ENCODE peak calls at places on chromosomes 11 and 22, in five cellular contexts. T is heart right ventricle, R is breast epithelium, J is neuronal stem cell, Y is right atrium auricular region. O is an unnamed sample.

GRCh38 chr22:32444068-32444467 is 20.2 kb downstream of the BPIFC start:
- DNase-seq in R (no peak), J (peak; percentile 8), Y (no peak), T (no peak), O (no peak)

GRCh38 chr11:47185305-47186075 is 744 bp downstream of the PACSIN3 start:
- DNase-seq in J (peak; percentile 58), T (peak; percentile 75), R (peak; percentile 62), Y (no peak), O (peak; percentile 88)

GRCh38 chr11:1239596-1240205 is 16.8 kb downstream of the MUC5B start:
- DNase-seq in J (no peak), Y (no peak), R (no peak), T (no peak), O (no peak)

GRCh38 chr11:116234989-116235567 is 537.7 kb downstream of the BUD13 start:
- DNase-seq in Y (no peak), R (no peak), J (no peak), T (no peak), O (no peak)

GRCh38 chr11:65945430-65945911 is at the start of gene TSGA10IP:
- DNase-seq in T (no peak), J (peak; percentile 57), Y (no peak), R (no peak), O (no peak)

GRCh38 chr11:91860661-91861060 is 364.0 kb upstream of the FAT3 start:
- DNase-seq in T (no peak), J (no peak), R (no peak), Y (no peak), O (no peak)

GRCh38 chr11:128720522-128720985 is 26.7 kb downstream of the FLI1 start:
- DNase-seq in T (no peak), R (no peak), J (peak; percentile 56), Y (no peak), O (no peak)

GRCh38 chr11:78313181-78313788 is 104.3 kb downstream of the GAB2 start:
- DNase-seq in T (no peak), Y (peak; percentile 65), R (no peak), J (no peak), O (no peak)

GRCh38 chr11:28836285-28837081 is 728.3 kb downstream of the METTL15 start:
- DNase-seq in T (no peak), Y (no peak), J (peak; percentile 26), R (no peak), O (no peak)

GRCh38 chr11:13959001-13959400 is 3.5 kb upstream of the SPON1 start:
- DNase-seq in Y (no peak), J (no peak), R (no peak), T (no peak), O (no peak)

GRCh38 chr11:35183526-35183925 is 44.6 kb downstream of the CD44 start:
- DNase-seq in J (no peak), T (no peak), Y (no peak), R (no peak), O (no peak)

GRCh38 chr22:36739185-36739584 is 35.6 kb upstream of the CACNG2 start:
- DNase-seq in T (no peak), J (no peak), R (no peak), Y (no peak), O (no peak)

GRCh38 chr11:88398372-88399140 is 61.0 kb upstream of the CTSC start:
- DNase-seq in Y (no peak), R (no peak), T (no peak), J (no peak), O (no peak)

GRCh38 chr11:199782-200181 is 6.9 kb downstream of the SCGB1C1 start:
- DNase-seq in J (no peak), R (peak; percentile 15), T (no peak), Y (no peak), O (peak; percentile 55)

GRCh38 chr11:119696378-119697157 is 32.4 kb downstream of the NECTIN1 start:
- DNase-seq in T (no peak), R (peak; percentile 88), Y (no peak), J (no peak), O (no peak)

GRCh38 chr11:121070951-121071350 is 30.1 kb upstream of the TECTA start:
- DNase-seq in T (no peak), J (no peak), Y (no peak), R (no peak), O (no peak)

GRCh38 chr11:118033443-118033842 is 43.4 kb upstream of the TMPRSS4 start:
- DNase-seq in T (no peak), R (no peak), Y (no peak), J (no peak), O (no peak)

GRCh38 chr11:133011604-133012003 is 520.7 kb downstream of the OPCML start:
- DNase-seq in Y (no peak), J (no peak), T (no peak), R (no peak), O (no peak)

GRCh38 chr22:44196731-44197131 is 16.0 kb downstream of the PARVG start:
- DNase-seq in J (no peak), Y (no peak), R (no peak), T (no peak), O (peak; percentile 56)

GRCh38 chr11:802018-802617 is 2.9 kb downstream of the PIDD1 start:
- DNase-seq in J (no peak), Y (no peak), T (no peak), R (no peak), O (no peak)

GRCh38 chr11:26914968-26915367 is 78.9 kb upstream of the FIBIN start:
- DNase-seq in J (no peak), T (no peak), R (no peak), Y (no peak), O (no peak)
- H3K4me3 ChIP-seq in J (no peak overlapping the region), T (no peak overlapping the region), R (no peak overlapping the region), Y (no peak overlapping the region), O (no peak overlapping the region)

GRCh38 chr11:85423794-85424193 is 203.3 kb downstream of the DLG2 start:
- DNase-seq in J (no peak), Y (no peak), T (no peak), R (no peak), O (peak; percentile 13)
- H3K9me3 ChIP-seq in J (no peaks in the 10 kb centered on the region), Y (no peaks in the 10 kb centered on the region), T (peaks cover 14% of the 10 kb centered on the region), R (peaks cover 36% of the 10 kb centered on the region), O (no peaks in the 10 kb centered on the region)

GRCh38 chr11:114160884-114161283 is 101.4 kb downstream of the ZBTB16 start:
- DNase-seq in T (no peak), Y (no peak), R (no peak), J (no peak), O (no peak)
- H3K4me3 ChIP-seq in T (peak overlapping the region; percentile 29), Y (peak overlapping the region; percentile 22), R (peak overlapping the region; percentile 6), J (no peak overlapping the region), O (peak overlapping the region; percentile 19)

GRCh38 chr22:47600281-47600680 is 837.8 kb downstream of the TBC1D22A start:
- DNase-seq in J (no peak), T (no peak), Y (no peak), R (no peak), O (peak; percentile 36)

GRCh38 chr22:47601666-47602065 is 839.2 kb downstream of the TBC1D22A start:
- DNase-seq in R (no peak), T (no peak), Y (no peak), J (no peak), O (no peak)

GRCh38 chr22:47604563-47604962 is 842.1 kb downstream of the TBC1D22A start:
- DNase-seq in J (no peak), Y (no peak), R (no peak), T (no peak), O (peak; percentile 9)

GRCh38 chr22:47600791-47601400 is 838.4 kb downstream of the TBC1D22A start:
- DNase-seq in Y (no peak), J (no peak), R (no peak), T (no peak), O (peak; percentile 26)

DNA sequence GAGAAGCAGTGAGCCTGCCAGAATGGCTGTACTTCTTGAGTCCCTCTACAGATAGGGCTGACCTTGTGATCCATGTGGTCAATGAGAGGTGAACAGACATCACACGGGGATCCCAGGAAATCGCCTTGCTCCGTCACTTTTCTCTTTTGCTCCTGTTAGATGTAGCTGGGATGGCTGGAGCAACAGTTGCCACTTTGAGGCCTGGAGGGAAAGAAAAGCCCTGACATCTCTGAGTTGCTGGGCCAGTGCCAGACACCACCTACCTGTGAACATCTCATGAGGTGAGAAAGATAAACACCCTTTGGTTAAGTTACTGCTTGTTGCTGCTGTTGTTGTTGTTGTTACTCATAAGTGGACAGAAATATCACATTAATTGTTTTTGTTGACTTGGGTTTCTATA is 840.3 kb downstream of the TBC1D22A start:
- DNase-seq in R (no peak), J (no peak), Y (no peak), T (no peak), O (no peak)
- H3K9me3 ChIP-seq in R (no peaks in the 10 kb centered on the region), J (no peaks in the 10 kb centered on the region), Y (no peaks in the 10 kb centered on the region), T (no peaks in the 10 kb centered on the region), O (no peaks in the 10 kb centered on the region)

GRCh38 chr11:8384199-8384821 is 120.6 kb upstream of the LMO1 start:
- DNase-seq in R (peak; percentile 15), Y (no peak), T (no peak), J (no peak), O (peak; percentile 78)
- H3K4me3 ChIP-seq in R (no peak overlapping the region), Y (no peak overlapping the region), T (no peak overlapping the region), J (no peak overlapping the region), O (no peak overlapping the region)

GRCh38 chr22:11616811-11617210 is 3911.2 kb upstream of the OR11H1 start:
- DNase-seq in R (no peak), Y (no peak), T (no peak), J (peak; percentile 18), O (no peak)

GRCh38 chr22:11613898-11614755 is 3913.9 kb upstream of the OR11H1 start:
- DNase-seq in J (no peak), Y (no peak), T (no peak), R (no peak), O (peak; percentile 51)
- H3K9me3 ChIP-seq in J (no peaks in the 10 kb centered on the region), Y (peaks cover 25% of the 10 kb centered on the region), T (peaks cover 42% of the 10 kb centered on the region), R (peaks cover 95% of the 10 kb centered on the region), O (peaks cover 11% of the 10 kb centered on the region)

DNA sequence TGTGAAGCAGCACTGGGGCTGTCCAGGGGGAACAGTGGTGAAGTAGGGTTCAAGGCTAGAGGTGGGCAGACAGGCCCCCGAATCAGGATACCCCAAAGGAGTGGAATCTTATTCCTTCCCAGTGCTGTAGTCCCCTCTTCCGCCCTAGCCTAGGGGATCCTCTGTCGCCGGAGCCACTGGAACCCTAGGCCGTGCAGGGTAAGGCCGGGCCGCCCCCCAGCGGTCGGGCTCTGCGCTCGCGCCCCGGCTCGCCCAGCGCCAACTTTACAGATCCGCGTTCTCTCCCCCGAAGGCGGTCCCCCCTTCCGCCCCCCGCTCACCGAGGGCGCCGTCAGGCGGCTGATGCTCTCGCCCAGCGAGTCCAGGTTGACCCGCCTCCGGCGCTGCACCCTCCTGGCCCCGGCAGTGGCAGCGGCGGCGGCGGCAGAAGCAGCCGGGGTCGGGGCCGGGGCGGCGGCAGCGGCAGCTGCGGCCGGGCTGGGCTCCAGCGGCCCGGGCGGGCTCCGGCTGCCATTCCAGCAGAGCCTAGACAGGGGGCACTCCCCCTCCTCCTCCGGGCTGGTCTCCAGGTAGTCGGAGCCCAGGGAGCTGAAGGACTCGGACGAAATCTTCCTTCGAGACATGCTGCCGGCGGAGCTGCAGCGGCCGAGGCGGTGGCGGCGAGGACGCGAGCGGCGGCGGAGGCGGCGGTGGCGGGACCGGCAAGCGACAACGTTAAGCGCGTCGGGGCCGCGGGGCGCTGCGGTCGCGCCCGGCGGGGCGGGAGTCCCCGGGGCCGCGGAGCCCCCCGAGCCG is 646 bp downstream of the GUCY1A2 start:
- DNase-seq in Y (no peak), J (peak; percentile 61), T (peak; percentile 59), R (no peak), O (peak; percentile 67)
- H3K4me3 ChIP-seq in Y (peak overlapping the region; percentile 37), J (peak overlapping the region; percentile 86), T (peak overlapping the region; percentile 54), R (peak overlapping the region; percentile 50), O (peak overlapping the region; percentile 43)